ENCODE peak calls at places on chromosomes 6 and 20, in eight cellular contexts. One of them, this sample, is unnamed.
A peak's percentile ranks its signal among the peaks of the same experiment; 100 is the strongest.

GRCh38 chr6:159693894-159694545 is 979 bp upstream of the SOD2 start:
- DNase-seq in neuronal stem cell: no peak
- DNase-seq in OCI-LY7: no peak
- DNase-seq in mesenchymal stem cell: peak; percentile 71
- DNase-seq in IMR-90: peak; percentile 36
- DNase-seq in K562: peak; percentile 65
- DNase-seq in mucosa of descending colon: no peak
- DNase-seq in adrenal gland: peak; percentile 69
- DNase-seq in this sample: peak; percentile 18

GRCh38 chr6:12113190-12113578 is 101.1 kb downstream of the HIVEP1 start:
- DNase-seq in K562: peak; percentile 23
- DNase-seq in mucosa of descending colon: no peak
- DNase-seq in adrenal gland: no peak
- DNase-seq in neuronal stem cell: no peak
- DNase-seq in mesenchymal stem cell: peak; percentile 90
- DNase-seq in IMR-90: peak; percentile 84
- DNase-seq in OCI-LY7: no peak
- DNase-seq in this sample: no peak

GRCh38 chr6:74222768-74223321 is 526.8 kb downstream of the CD109 start:
- DNase-seq in adrenal gland: no peak
- DNase-seq in mesenchymal stem cell: peak; percentile 80
- DNase-seq in neuronal stem cell: peak; percentile 26
- DNase-seq in OCI-LY7: no peak
- DNase-seq in K562: no peak
- DNase-seq in IMR-90: peak; percentile 89
- DNase-seq in mucosa of descending colon: no peak
- DNase-seq in this sample: no peak

GRCh38 chr6:170110201-170111140 is 180.4 kb downstream of the DLL1 start:
- DNase-seq in adrenal gland: no peak
- DNase-seq in neuronal stem cell: no peak
- DNase-seq in OCI-LY7: no peak
- DNase-seq in IMR-90: no peak
- DNase-seq in mesenchymal stem cell: no peak
- DNase-seq in mucosa of descending colon: no peak
- DNase-seq in K562: no peak
- DNase-seq in this sample: no peak

GRCh38 chr6:103570431-103570830 is 1289.3 kb downstream of the HACE1 start:
- DNase-seq in mucosa of descending colon: no peak
- DNase-seq in mesenchymal stem cell: no peak
- DNase-seq in neuronal stem cell: no peak
- DNase-seq in OCI-LY7: no peak
- DNase-seq in adrenal gland: no peak
- DNase-seq in IMR-90: no peak
- DNase-seq in K562: no peak
- DNase-seq in this sample: no peak

GRCh38 chr6:47672816-47673215 is 25.6 kb upstream of the ADGRF4 start:
- DNase-seq in IMR-90: no peak
- DNase-seq in mesenchymal stem cell: no peak
- DNase-seq in adrenal gland: no peak
- DNase-seq in OCI-LY7: no peak
- DNase-seq in K562: no peak
- DNase-seq in mucosa of descending colon: no peak
- DNase-seq in neuronal stem cell: no peak
- DNase-seq in this sample: no peak

GRCh38 chr6:159875194-159875593 is 15.6 kb upstream of the MAS1 start:
- DNase-seq in OCI-LY7: peak; percentile 24
- DNase-seq in neuronal stem cell: no peak
- DNase-seq in IMR-90: no peak
- DNase-seq in K562: no peak
- DNase-seq in adrenal gland: no peak
- DNase-seq in mucosa of descending colon: no peak
- DNase-seq in mesenchymal stem cell: no peak
- DNase-seq in this sample: no peak

GRCh38 chr6:157410088-157410487 is 29.1 kb downstream of the ZDHHC14 start:
- DNase-seq in OCI-LY7: no peak
- DNase-seq in mucosa of descending colon: no peak
- DNase-seq in mesenchymal stem cell: no peak
- DNase-seq in neuronal stem cell: no peak
- DNase-seq in IMR-90: peak; percentile 13
- DNase-seq in K562: no peak
- DNase-seq in adrenal gland: no peak
- DNase-seq in this sample: no peak

GRCh38 chr20:19274412-19275015 is 62.1 kb downstream of the SLC24A3 start:
- DNase-seq in IMR-90: no peak
- DNase-seq in adrenal gland: peak; percentile 25
- DNase-seq in OCI-LY7: no peak
- DNase-seq in K562: no peak
- DNase-seq in mucosa of descending colon: peak; percentile 54
- DNase-seq in neuronal stem cell: no peak
- DNase-seq in mesenchymal stem cell: no peak
- DNase-seq in this sample: no peak

GRCh38 chr6:118985123-118985830 is 50.3 kb upstream of the MCM9 start:
- DNase-seq in mucosa of descending colon: no peak
- DNase-seq in OCI-LY7: no peak
- DNase-seq in adrenal gland: no peak
- DNase-seq in mesenchymal stem cell: no peak
- DNase-seq in IMR-90: no peak
- DNase-seq in K562: no peak
- DNase-seq in neuronal stem cell: no peak
- DNase-seq in this sample: no peak

GRCh38 chr6:160883999-160884398 is 107.6 kb upstream of the MAP3K4 start:
- DNase-seq in neuronal stem cell: no peak
- DNase-seq in OCI-LY7: no peak
- DNase-seq in mucosa of descending colon: no peak
- DNase-seq in adrenal gland: no peak
- DNase-seq in mesenchymal stem cell: no peak
- DNase-seq in K562: peak; percentile 22
- DNase-seq in IMR-90: no peak
- DNase-seq in this sample: no peak

GRCh38 chr6:31010393-31011060 is at the start of gene MUC22:
- DNase-seq in OCI-LY7: no peak
- DNase-seq in adrenal gland: peak; percentile 23
- DNase-seq in IMR-90: peak; percentile 84
- DNase-seq in neuronal stem cell: no peak
- DNase-seq in K562: no peak
- DNase-seq in mucosa of descending colon: no peak
- DNase-seq in mesenchymal stem cell: peak; percentile 65
- DNase-seq in this sample: no peak

GRCh38 chr6:99192561-99192960 is 156.9 kb downstream of the FAXC start:
- DNase-seq in mesenchymal stem cell: no peak
- DNase-seq in neuronal stem cell: no peak
- DNase-seq in IMR-90: no peak
- DNase-seq in K562: no peak
- DNase-seq in OCI-LY7: no peak
- DNase-seq in mucosa of descending colon: no peak
- DNase-seq in adrenal gland: no peak
- DNase-seq in this sample: no peak

GRCh38 chr6:40049128-40049527 is 114.9 kb upstream of the MOCS1 start:
- DNase-seq in neuronal stem cell: no peak
- DNase-seq in OCI-LY7: no peak
- DNase-seq in mucosa of descending colon: no peak
- DNase-seq in K562: no peak
- DNase-seq in adrenal gland: no peak
- DNase-seq in mesenchymal stem cell: no peak
- DNase-seq in IMR-90: no peak
- DNase-seq in this sample: no peak

GRCh38 chr6:40038626-40039025 is 104.4 kb upstream of the MOCS1 start:
- DNase-seq in adrenal gland: no peak
- DNase-seq in OCI-LY7: no peak
- DNase-seq in mesenchymal stem cell: no peak
- DNase-seq in IMR-90: no peak
- DNase-seq in neuronal stem cell: no peak
- DNase-seq in K562: no peak
- DNase-seq in mucosa of descending colon: no peak
- DNase-seq in this sample: no peak

GRCh38 chr6:40042232-40042631 is 108.0 kb upstream of the MOCS1 start:
- DNase-seq in mesenchymal stem cell: no peak
- DNase-seq in neuronal stem cell: no peak
- DNase-seq in OCI-LY7: no peak
- DNase-seq in K562: no peak
- DNase-seq in adrenal gland: no peak
- DNase-seq in mucosa of descending colon: no peak
- DNase-seq in IMR-90: no peak
- DNase-seq in this sample: no peak

GRCh38 chr6:40039042-40039441 is 104.8 kb upstream of the MOCS1 start:
- DNase-seq in OCI-LY7: no peak
- DNase-seq in K562: no peak
- DNase-seq in IMR-90: no peak
- DNase-seq in mesenchymal stem cell: no peak
- DNase-seq in mucosa of descending colon: no peak
- DNase-seq in neuronal stem cell: no peak
- DNase-seq in adrenal gland: no peak
- DNase-seq in this sample: no peak

DNA sequence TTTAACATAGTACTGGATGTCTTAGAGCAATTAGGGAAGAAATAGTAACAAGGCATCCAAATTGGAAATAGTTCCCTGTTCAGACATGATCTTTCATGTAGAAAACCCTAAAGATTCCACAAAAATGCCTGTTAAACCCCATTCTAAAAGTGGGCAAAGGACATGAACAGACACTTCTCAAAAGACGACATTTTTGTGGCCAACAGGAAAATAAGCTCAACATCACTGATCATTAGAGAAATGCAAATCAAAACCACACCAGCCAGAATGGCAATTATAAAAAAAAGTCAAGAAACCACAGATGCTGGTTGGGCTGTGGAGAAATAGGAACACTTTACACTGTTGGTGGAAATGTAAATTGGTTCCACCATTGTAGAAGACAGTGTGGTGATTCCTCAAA is 109.9 kb upstream of the MOCS1 start:
- DNase-seq in adrenal gland: no peak
- DNase-seq in OCI-LY7: no peak
- DNase-seq in neuronal stem cell: no peak
- DNase-seq in mesenchymal stem cell: no peak
- DNase-seq in K562: no peak
- DNase-seq in IMR-90: no peak
- DNase-seq in mucosa of descending colon: no peak
- DNase-seq in this sample: no peak
- H3K9me3 ChIP-seq in adrenal gland: no peaks in the 10 kb centered on the region
- H3K9me3 ChIP-seq in OCI-LY7: no peaks in the 10 kb centered on the region
- H3K9me3 ChIP-seq in neuronal stem cell: peaks cover 4% of the 10 kb centered on the region
- H3K9me3 ChIP-seq in mesenchymal stem cell: peaks cover 8% of the 10 kb centered on the region
- H3K9me3 ChIP-seq in K562: no peaks in the 10 kb centered on the region
- H3K9me3 ChIP-seq in IMR-90: no peaks in the 10 kb centered on the region
- H3K9me3 ChIP-seq in mucosa of descending colon: no peaks in the 10 kb centered on the region
- H3K9me3 ChIP-seq in this sample: no peaks in the 10 kb centered on the region

DNA sequence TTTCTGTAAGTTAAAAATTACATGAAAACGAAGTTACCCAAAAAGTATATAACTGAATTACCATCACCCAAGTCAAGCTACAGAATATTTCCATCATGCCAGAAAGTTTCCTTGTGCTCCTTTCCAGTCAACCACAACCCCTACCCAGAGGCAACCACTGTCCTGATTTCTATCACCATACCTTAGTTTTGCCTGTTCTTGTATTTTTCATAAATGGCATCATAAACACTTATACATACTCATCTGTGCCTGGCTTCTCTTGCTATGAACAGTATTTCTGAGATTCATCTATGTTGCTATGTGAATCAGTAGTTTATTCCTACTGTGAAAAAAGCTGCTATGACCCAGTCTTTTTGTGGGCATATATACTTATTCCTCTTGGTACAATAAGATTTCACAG is 7.4 kb downstream of the FKBP5 start:
- DNase-seq in mucosa of descending colon: no peak
- DNase-seq in mesenchymal stem cell: no peak
- DNase-seq in K562: no peak
- DNase-seq in OCI-LY7: no peak
- DNase-seq in adrenal gland: no peak
- DNase-seq in IMR-90: no peak
- DNase-seq in neuronal stem cell: no peak
- DNase-seq in this sample: no peak
- H3K4me1 ChIP-seq in mucosa of descending colon: peaks cover 20% of the 10 kb centered on the region
- H3K4me1 ChIP-seq in mesenchymal stem cell: peaks cover 4% of the 10 kb centered on the region
- H3K4me1 ChIP-seq in K562: peaks cover 6% of the 10 kb centered on the region
- H3K4me1 ChIP-seq in OCI-LY7: peaks cover 19% of the 10 kb centered on the region
- H3K4me1 ChIP-seq in adrenal gland: peaks cover 15% of the 10 kb centered on the region
- H3K4me1 ChIP-seq in IMR-90: peaks cover 3% of the 10 kb centered on the region
- H3K4me1 ChIP-seq in neuronal stem cell: no peaks in the 10 kb centered on the region
- H3K4me1 ChIP-seq in this sample: peaks cover 52% of the 10 kb centered on the region

GRCh38 chr6:90534337-90535025 is 52.4 kb downstream of the MAP3K7 start:
- DNase-seq in K562: no peak
- DNase-seq in adrenal gland: no peak
- DNase-seq in mucosa of descending colon: no peak
- DNase-seq in OCI-LY7: no peak
- DNase-seq in mesenchymal stem cell: no peak
- DNase-seq in neuronal stem cell: no peak
- DNase-seq in IMR-90: no peak
- DNase-seq in this sample: no peak
- H3K36me3 ChIP-seq in K562: peaks cover 37% of the 10 kb centered on the region
- H3K36me3 ChIP-seq in adrenal gland: no peaks in the 10 kb centered on the region
- H3K36me3 ChIP-seq in mucosa of descending colon: no peaks in the 10 kb centered on the region
- H3K36me3 ChIP-seq in OCI-LY7: peaks cover 23% of the 10 kb centered on the region
- H3K36me3 ChIP-seq in mesenchymal stem cell: peaks cover 66% of the 10 kb centered on the region
- H3K36me3 ChIP-seq in neuronal stem cell: peaks cover 89% of the 10 kb centered on the region
- H3K36me3 ChIP-seq in IMR-90: peaks cover 11% of the 10 kb centered on the region
- H3K36me3 ChIP-seq in this sample: peaks cover 6% of the 10 kb centered on the region

GRCh38 chr20:31239139-31239538 is 18.3 kb upstream of the DEFB115 start:
- DNase-seq in OCI-LY7: no peak
- DNase-seq in mucosa of descending colon: no peak
- DNase-seq in adrenal gland: no peak
- DNase-seq in K562: no peak
- DNase-seq in IMR-90: no peak
- DNase-seq in neuronal stem cell: no peak
- DNase-seq in mesenchymal stem cell: no peak
- DNase-seq in this sample: no peak

GRCh38 chr20:31237763-31238162 is 19.7 kb upstream of the DEFB115 start:
- DNase-seq in OCI-LY7: no peak
- DNase-seq in neuronal stem cell: no peak
- DNase-seq in mesenchymal stem cell: no peak
- DNase-seq in mucosa of descending colon: no peak
- DNase-seq in adrenal gland: no peak
- DNase-seq in K562: no peak
- DNase-seq in IMR-90: no peak
- DNase-seq in this sample: no peak

GRCh38 chr20:31236953-31237352 is 20.5 kb upstream of the DEFB115 start:
- DNase-seq in mesenchymal stem cell: no peak
- DNase-seq in neuronal stem cell: no peak
- DNase-seq in mucosa of descending colon: no peak
- DNase-seq in OCI-LY7: no peak
- DNase-seq in IMR-90: no peak
- DNase-seq in adrenal gland: no peak
- DNase-seq in K562: no peak
- DNase-seq in this sample: no peak
- H3K9me3 ChIP-seq in mesenchymal stem cell: peaks cover 84% of the 10 kb centered on the region
- H3K9me3 ChIP-seq in neuronal stem cell: peaks cover 30% of the 10 kb centered on the region
- H3K9me3 ChIP-seq in mucosa of descending colon: peaks cover 99% of the 10 kb centered on the region
- H3K9me3 ChIP-seq in OCI-LY7: peaks cover 75% of the 10 kb centered on the region
- H3K9me3 ChIP-seq in IMR-90: peaks cover 22% of the 10 kb centered on the region
- H3K9me3 ChIP-seq in adrenal gland: no peaks in the 10 kb centered on the region
- H3K9me3 ChIP-seq in K562: no peaks in the 10 kb centered on the region
- H3K9me3 ChIP-seq in this sample: peaks cover 24% of the 10 kb centered on the region

GRCh38 chr6:6005467-6006427 is 978 bp downstream of the NRN1 start:
- DNase-seq in mesenchymal stem cell: no peak
- DNase-seq in OCI-LY7: no peak
- DNase-seq in K562: no peak
- DNase-seq in adrenal gland: no peak
- DNase-seq in IMR-90: no peak
- DNase-seq in neuronal stem cell: no peak
- DNase-seq in mucosa of descending colon: no peak
- DNase-seq in this sample: no peak
- H3K4me1 ChIP-seq in mesenchymal stem cell: peaks cover 34% of the 10 kb centered on the region
- H3K4me1 ChIP-seq in OCI-LY7: peaks cover 29% of the 10 kb centered on the region
- H3K4me1 ChIP-seq in K562: no peaks in the 10 kb centered on the region
- H3K4me1 ChIP-seq in adrenal gland: peaks cover 8% of the 10 kb centered on the region
- H3K4me1 ChIP-seq in IMR-90: no peaks in the 10 kb centered on the region
- H3K4me1 ChIP-seq in neuronal stem cell: peaks cover 18% of the 10 kb centered on the region
- H3K4me1 ChIP-seq in mucosa of descending colon: peaks cover 41% of the 10 kb centered on the region
- H3K4me1 ChIP-seq in this sample: peaks cover 61% of the 10 kb centered on the region